ENCODE peak calls at places on chromosomes 4 and X, in four cellular contexts. R is endothelial cell; L is stimulated activated naive CD8-positive, alpha-beta T cell treated with anti-CD3 and anti-CD28 coated beads, Interleukin-15, Interleukin-2, amounts not matched to agents 100 U/mL and 50 U/mL, for 24 hours; U is EH. X is an unnamed sample.
A peak's percentile ranks its signal among the peaks of the same experiment; 100 is the strongest.

GRCh38 chr4:56907489-56908205 is at the start of gene REST:
- DNase-seq in L (peak; percentile 87), U (peak; percentile 71), R (peak; percentile 90), X (peak; percentile 62)

GRCh38 chr4:185017964-185018772 is at the start of gene HELT:
- DNase-seq in U (no peak), R (no peak), L (no peak), X (no peak)

GRCh38 chrX:25016938-25017598 is 1.3 kb upstream of the ARX start:
- DNase-seq in U (no peak), L (no peak), R (no peak), X (no peak)

GRCh38 chrX:873016-873415 is 242.4 kb downstream of the SHOX start:
- DNase-seq in U (no peak), L (no peak), R (no peak), X (no peak)

GRCh38 chr4:139659735-139660424 is 5.7 kb upstream of the MGST2 start:
- DNase-seq in R (no peak), U (no peak), L (no peak), X (no peak)

GRCh38 chr4:6088950-6089349 is 70.7 kb upstream of the C4orf50 start:
- DNase-seq in U (no peak), R (no peak), L (no peak), X (no peak)

GRCh38 chr4:188336891-188337290 is 197.7 kb downstream of the TRIML1 start:
- DNase-seq in L (no peak), U (no peak), R (no peak), X (no peak)

GRCh38 chrX:15930585-15930984 is 76.0 kb upstream of the AP1S2 start:
- DNase-seq in U (peak; percentile 48), L (no peak), R (no peak), X (no peak)

GRCh38 chr4:137471461-137471860 is 60.8 kb downstream of the PCDH18 start:
- DNase-seq in L (no peak), R (no peak), U (peak; percentile 3), X (no peak)

GRCh38 chr4:41963105-41963504 is 18.5 kb upstream of the DCAF4L1 start:
- DNase-seq in R (no peak), L (no peak), U (peak; percentile 23), X (no peak)

GRCh38 chr4:98663226-98664006 is 5.0 kb upstream of the TSPAN5 start:
- DNase-seq in L (peak; percentile 72), U (no peak), R (peak; percentile 25), X (no peak)

GRCh38 chr4:88177981-88178632 is 19.7 kb upstream of the ABCG2 start:
- DNase-seq in R (no peak), L (no peak), U (peak; percentile 87), X (no peak)

GRCh38 chr4:172985552-172985951 is 183.1 kb upstream of the GALNT7 start:
- DNase-seq in L (no peak), R (no peak), U (no peak), X (no peak)

GRCh38 chrX:275967-276587 is 5.1 kb upstream of the PLCXD1 start:
- DNase-seq in R (peak; percentile 52), U (peak; percentile 80), L (peak; percentile 53), X (peak; percentile 35)

GRCh38 chr4:118270492-118270891 is 82.3 kb downstream of the PRSS12 start:
- DNase-seq in U (peak; percentile 57), R (no peak), L (no peak), X (peak; percentile 15)

GRCh38 chr4:149631629-149632028 is 184.0 kb downstream of the IQCM start:
- DNase-seq in U (no peak), L (no peak), R (no peak), X (no peak)

GRCh38 chrX:78997870-78998558 is 52.8 kb downstream of the P2RY10 start:
- DNase-seq in U (no peak), L (peak; percentile 9), R (no peak), X (no peak)

GRCh38 chrX:72236841-72237240 is 2.0 kb downstream of the ERCC6L start:
- DNase-seq in R (no peak), L (no peak), U (peak; percentile 60), X (no peak)

GRCh38 chr4:90958256-90958895 is 831.2 kb downstream of the CCSER1 start:
- DNase-seq in U (no peak), L (no peak), R (no peak), X (no peak)

GRCh38 chr4:71222661-71223060 is 116.2 kb upstream of the SLC4A4 start:
- DNase-seq in R (no peak), U (peak; percentile 72), L (no peak), X (no peak)

GRCh38 chrX:80306007-80306406 is 114.2 kb upstream of the TENT5D start:
- DNase-seq in R (no peak), L (no peak), U (no peak), X (no peak)

GRCh38 chr4:2256781-2257191 is 5.1 kb downstream of the MXD4 start:
- DNase-seq in U (no peak), R (peak; percentile 2), L (peak; percentile 1), X (no peak)

GRCh38 chr4:111652206-111652605 is 493.0 kb upstream of the FAM241A start:
- DNase-seq in R (no peak), U (peak; percentile 46), L (no peak), X (no peak)

GRCh38 chrX:132330156-132330729 is 111.0 kb upstream of the RAP2C start:
- DNase-seq in L (no peak), R (no peak), U (no peak), X (no peak)

GRCh38 chr4:67549123-67549522 is 3.8 kb upstream of the CENPC start:
- DNase-seq in U (no peak), R (no peak), L (no peak), X (no peak)